ENCODE peak calls at places on chromosome 20, in seven cellular contexts. J is psoas muscle, H is cardiac muscle cell, C is lung, M is esophagus squamous epithelium, P is small intestine, E is endodermal cell. R is an unnamed sample.

GRCh38 chr20:33839591-33839990 is 28.4 kb downstream of the CHMP4B start:
- DNase-seq in J (peak; percentile 73), H (no peak), C (no peak), M (no peak), P (peak; percentile 77), E (no peak), R (no peak)

GRCh38 chr20:36493801-36494114 is 47.6 kb upstream of the MYL9 start:
- DNase-seq in J (peak; percentile 92), H (peak; percentile 76), C (peak; percentile 45), M (no peak), P (no peak), E (no peak), R (no peak)

GRCh38 chr20:49594929-49595311 is 27.0 kb upstream of the PTGIS start:
- DNase-seq in J (peak; percentile 37), H (no peak), C (no peak), M (no peak), P (no peak), E (no peak), R (no peak)

GRCh38 chr20:58944610-58945009 is 36.4 kb upstream of the NELFCD start:
- DNase-seq in J (no peak), H (no peak), C (no peak), M (no peak), P (no peak), E (peak; percentile 52), R (no peak)

GRCh38 chr20:34709836-34710567 is 5.9 kb downstream of the TP53INP2 start:
- DNase-seq in J (peak; percentile 85), H (peak; percentile 28), C (peak; percentile 52), M (no peak), P (peak; percentile 56), E (peak; percentile 92), R (no peak)

GRCh38 chr20:49045440-49046086 is 549 bp upstream of the CSE1L start:
- DNase-seq in J (peak; percentile 67), H (peak; percentile 15), C (peak; percentile 41), M (no peak), P (no peak), E (no peak), R (no peak)

GRCh38 chr20:1805161-1805581 is 90.0 kb upstream of the SIRPA start:
- DNase-seq in J (no peak), H (no peak), C (no peak), M (no peak), P (no peak), E (peak; percentile 58), R (peak; percentile 71)

GRCh38 chr20:4904127-4904860 is 97.0 kb downstream of the SLC23A2 start:
- DNase-seq in J (no peak), H (no peak), C (no peak), M (no peak), P (no peak), E (no peak), R (no peak)

GRCh38 chr20:46040902-46041535 is 12.0 kb downstream of the SLC12A5 start:
- DNase-seq in J (no peak), H (peak; percentile 61), C (no peak), M (no peak), P (no peak), E (peak; percentile 93), R (no peak)

GRCh38 chr20:51463998-51464397 is 78.5 kb downstream of the NFATC2 start:
- DNase-seq in J (no peak), H (no peak), C (no peak), M (no peak), P (no peak), E (peak; percentile 77), R (no peak)

GRCh38 chr20:33657704-33658095 is 4.4 kb upstream of the C20orf144 start:
- DNase-seq in J (no peak), H (no peak), C (no peak), M (no peak), P (no peak), E (no peak), R (no peak)

GRCh38 chr20:47568019-47568418 is 66.3 kb downstream of the NCOA3 start:
- DNase-seq in J (no peak), H (peak; percentile 92), C (no peak), M (no peak), P (no peak), E (no peak), R (no peak)

GRCh38 chr20:18224968-18225568 is 63.3 kb upstream of the ZNF133 start:
- DNase-seq in J (peak; percentile 68), H (peak; percentile 71), C (peak; percentile 35), M (no peak), P (peak; percentile 9), E (peak; percentile 77), R (no peak)

GRCh38 chr20:11626551-11626950 is 291.1 kb upstream of the BTBD3 start:
- DNase-seq in J (no peak), H (no peak), C (no peak), M (no peak), P (no peak), E (no peak), R (no peak)

GRCh38 chr20:62849431-62849830 is 12.2 kb downstream of the TCFL5 start:
- DNase-seq in J (no peak), H (no peak), C (no peak), M (no peak), P (no peak), E (no peak), R (no peak)

GRCh38 chr20:3927486-3928291 is 38.5 kb downstream of the PANK2 start:
- DNase-seq in J (no peak), H (peak; percentile 80), C (peak; percentile 55), M (no peak), P (no peak), E (peak; percentile 61), R (no peak)

GRCh38 chr20:11906626-11907480 is 10.8 kb upstream of the BTBD3 start:
- DNase-seq in J (no peak), H (no peak), C (no peak), M (no peak), P (peak; percentile 44), E (no peak), R (no peak)

GRCh38 chr20:967796-968742 is 34.0 kb downstream of the RSPO4 start:
- DNase-seq in J (no peak), H (peak; percentile 49), C (no peak), M (no peak), P (peak; percentile 44), E (peak; percentile 62), R (no peak)

GRCh38 chr20:58670097-58670496 is 19.0 kb downstream of the STX16 start:
- DNase-seq in J (no peak), H (no peak), C (no peak), M (no peak), P (no peak), E (no peak), R (no peak)

GRCh38 chr20:19942611-19943010 is 74.6 kb upstream of the NAA20 start:
- DNase-seq in J (no peak), H (no peak), C (no peak), M (no peak), P (no peak), E (no peak), R (no peak)
- H3K4me1 ChIP-seq in J (peaks cover 48% of the 10 kb centered on the region), H (peaks cover 19% of the 10 kb centered on the region), C (peaks cover 38% of the 10 kb centered on the region), M (peaks cover 99% of the 10 kb centered on the region), P (no peaks in the 10 kb centered on the region), E (peaks cover 5% of the 10 kb centered on the region), R (peaks cover 32% of the 10 kb centered on the region)

GRCh38 chr20:31237763-31238162 is 19.7 kb upstream of the DEFB115 start:
- DNase-seq in J (no peak), H (no peak), C (no peak), M (no peak), P (no peak), E (no peak), R (no peak)
- H3K9me3 ChIP-seq in J (peaks cover 60% of the 10 kb centered on the region), H (peaks cover 32% of the 10 kb centered on the region), C (peaks cover 11% of the 10 kb centered on the region), M (peaks cover 39% of the 10 kb centered on the region), P (no peaks in the 10 kb centered on the region), E (peaks cover 100% of the 10 kb centered on the region), R (peaks cover 11% of the 10 kb centered on the region)

GRCh38 chr20:41049451-41049850 is 20.8 kb downstream of the TOP1 start:
- DNase-seq in J (no peak), H (no peak), C (no peak), M (no peak), P (no peak), E (no peak), R (no peak)

GRCh38 chr20:41051426-41051825 is 22.8 kb downstream of the TOP1 start:
- DNase-seq in J (no peak), H (no peak), C (no peak), M (no peak), P (peak; percentile 50), E (no peak), R (no peak)

GRCh38 chr20:41052742-41053419 is 24.3 kb downstream of the TOP1 start:
- DNase-seq in J (no peak), H (peak; percentile 92), C (no peak), M (no peak), P (peak; percentile 56), E (no peak), R (no peak)

GRCh38 chr20:41048475-41049242 is 20.0 kb downstream of the TOP1 start:
- DNase-seq in J (no peak), H (no peak), C (no peak), M (no peak), P (peak; percentile 77), E (no peak), R (no peak)

GRCh38 chr20:41050361-41051019 is 21.9 kb downstream of the TOP1 start:
- DNase-seq in J (no peak), H (peak; percentile 84), C (no peak), M (no peak), P (no peak), E (no peak), R (no peak)
- H3K4me1 ChIP-seq in J (peaks cover 96% of the 10 kb centered on the region), H (peaks cover 70% of the 10 kb centered on the region), C (peaks cover 72% of the 10 kb centered on the region), M (peaks cover 98% of the 10 kb centered on the region), P (peaks cover 24% of the 10 kb centered on the region), E (peaks cover 7% of the 10 kb centered on the region), R (peaks cover 97% of the 10 kb centered on the region)

GRCh38 chr20:29299811-29300578 is 1957.5 kb upstream of the DEFB115 start:
- DNase-seq in J (peak; percentile 33), H (no peak), C (no peak), M (no peak), P (no peak), E (no peak), R (no peak)

GRCh38 chr20:29300579-29301551 is 1956.6 kb upstream of the DEFB115 start:
- DNase-seq in J (peak; percentile 44), H (no peak), C (no peak), M (no peak), P (no peak), E (no peak), R (no peak)

GRCh38 chr20:29302979-29303644 is 1954.4 kb upstream of the DEFB115 start:
- DNase-seq in J (peak; percentile 31), H (no peak), C (no peak), M (no peak), P (no peak), E (no peak), R (no peak)

GRCh38 chr20:29298759-29299613 is 1958.5 kb upstream of the DEFB115 start:
- DNase-seq in J (peak; percentile 24), H (peak; percentile 16), C (no peak), M (no peak), P (no peak), E (no peak), R (no peak)

DNA sequence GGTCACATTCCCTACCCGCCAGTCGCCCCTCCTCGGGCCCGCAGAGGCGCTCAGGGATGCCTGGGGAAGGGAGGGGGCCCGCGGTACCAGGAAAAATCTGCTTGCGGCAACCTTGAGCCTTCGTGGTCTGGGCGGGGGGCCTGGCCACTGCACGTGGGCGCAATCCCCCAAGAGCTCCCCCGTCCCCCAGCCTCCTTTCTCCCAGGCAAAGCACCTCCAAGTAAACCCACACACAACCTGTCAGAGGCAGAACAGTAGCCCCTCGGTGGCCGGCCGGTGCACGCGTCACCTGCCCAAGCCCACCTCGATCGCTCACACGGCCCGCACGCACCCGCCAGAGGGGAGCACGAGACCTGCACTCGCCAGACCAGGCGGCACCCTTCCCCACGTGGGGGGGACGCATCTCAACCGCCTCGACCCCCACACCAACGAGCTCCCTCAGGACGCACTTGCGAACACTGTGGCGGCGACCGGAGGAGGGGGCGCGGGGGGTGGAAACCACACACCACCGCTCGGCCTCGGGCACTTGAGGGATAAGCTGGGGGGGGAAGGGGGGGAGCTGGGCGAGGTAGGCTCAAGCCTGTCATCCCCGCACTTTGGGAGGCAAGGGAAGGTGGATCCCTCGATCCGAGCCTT is 1955.7 kb upstream of the DEFB115 start:
- DNase-seq in J (peak; percentile 47), H (no peak), C (no peak), M (no peak), P (no peak), E (no peak), R (no peak)
- H3K9me3 ChIP-seq in J (no peaks in the 10 kb centered on the region), H (no peaks in the 10 kb centered on the region), C (peaks cover 49% of the 10 kb centered on the region), M (peaks cover 40% of the 10 kb centered on the region), P (peaks cover 13% of the 10 kb centered on the region), E (peaks cover 40% of the 10 kb centered on the region), R (no peaks in the 10 kb centered on the region)

R was measured in vagina.